ENCODE peak calls at places on chromosomes 16 and 17, in eight cellular contexts. One of them, this sample, is unnamed.

GRCh38 chr16:3950343-3951193 is 70.1 kb upstream of the CREBBP start:
- DNase-seq in thoracic aorta: peak; percentile 87
- DNase-seq in psoas muscle: peak; percentile 84
- DNase-seq in pancreas: no peak
- DNase-seq in PC-3: peak; percentile 78
- DNase-seq in colonic mucosa: peak; percentile 44
- DNase-seq in tibial nerve: peak; percentile 87
- DNase-seq in kidney: peak; percentile 95
- DNase-seq in this sample: peak; percentile 86

GRCh38 chr17:70366421-70366820 is 197.1 kb downstream of the KCNJ2 start:
- DNase-seq in thoracic aorta: no peak
- DNase-seq in psoas muscle: no peak
- DNase-seq in pancreas: no peak
- DNase-seq in PC-3: no peak
- DNase-seq in colonic mucosa: no peak
- DNase-seq in tibial nerve: no peak
- DNase-seq in kidney: no peak
- DNase-seq in this sample: no peak

GRCh38 chr16:66923247-66923851 is 2.0 kb downstream of the RRAD start:
- DNase-seq in thoracic aorta: no peak
- DNase-seq in psoas muscle: peak; percentile 85
- DNase-seq in pancreas: no peak
- DNase-seq in PC-3: no peak
- DNase-seq in colonic mucosa: no peak
- DNase-seq in tibial nerve: no peak
- DNase-seq in kidney: no peak
- DNase-seq in this sample: peak; percentile 71

GRCh38 chr16:66653581-66654350 is 42.8 kb downstream of the CMTM4 start:
- DNase-seq in thoracic aorta: no peak
- DNase-seq in psoas muscle: no peak
- DNase-seq in pancreas: no peak
- DNase-seq in PC-3: no peak
- DNase-seq in colonic mucosa: no peak
- DNase-seq in tibial nerve: no peak
- DNase-seq in kidney: no peak
- DNase-seq in this sample: no peak

GRCh38 chr16:82924075-82924854 is 297.5 kb downstream of the CDH13 start:
- DNase-seq in thoracic aorta: no peak
- DNase-seq in psoas muscle: no peak
- DNase-seq in pancreas: no peak
- DNase-seq in PC-3: no peak
- DNase-seq in colonic mucosa: no peak
- DNase-seq in tibial nerve: no peak
- DNase-seq in kidney: no peak
- DNase-seq in this sample: no peak

GRCh38 chr17:66711936-66712335 is 123.0 kb upstream of the CACNG5 start:
- DNase-seq in thoracic aorta: no peak
- DNase-seq in psoas muscle: no peak
- DNase-seq in pancreas: peak; percentile 79
- DNase-seq in PC-3: peak; percentile 86
- DNase-seq in colonic mucosa: peak; percentile 90
- DNase-seq in tibial nerve: peak; percentile 71
- DNase-seq in kidney: no peak
- DNase-seq in this sample: no peak

GRCh38 chr17:50268040-50268439 is 6.2 kb upstream of the TMEM92 start:
- DNase-seq in thoracic aorta: no peak
- DNase-seq in psoas muscle: no peak
- DNase-seq in pancreas: no peak
- DNase-seq in PC-3: no peak
- DNase-seq in colonic mucosa: no peak
- DNase-seq in tibial nerve: no peak
- DNase-seq in kidney: no peak
- DNase-seq in this sample: no peak

GRCh38 chr16:15650019-15650697 is at the start of gene NDE1:
- DNase-seq in thoracic aorta: peak; percentile 53
- DNase-seq in psoas muscle: peak; percentile 95
- DNase-seq in pancreas: peak; percentile 90
- DNase-seq in PC-3: peak; percentile 85
- DNase-seq in colonic mucosa: peak; percentile 94
- DNase-seq in tibial nerve: peak; percentile 87
- DNase-seq in kidney: peak; percentile 96
- DNase-seq in this sample: peak; percentile 94

GRCh38 chr16:10485698-10486382 is 94.6 kb downstream of the EMP2 start:
- DNase-seq in thoracic aorta: no peak
- DNase-seq in psoas muscle: no peak
- DNase-seq in pancreas: no peak
- DNase-seq in PC-3: peak; percentile 11
- DNase-seq in colonic mucosa: no peak
- DNase-seq in tibial nerve: no peak
- DNase-seq in kidney: no peak
- DNase-seq in this sample: no peak

GRCh38 chr17:49086649-49087048 is 45.9 kb upstream of the B4GALNT2 start:
- DNase-seq in thoracic aorta: no peak
- DNase-seq in psoas muscle: no peak
- DNase-seq in pancreas: no peak
- DNase-seq in PC-3: no peak
- DNase-seq in colonic mucosa: no peak
- DNase-seq in tibial nerve: no peak
- DNase-seq in kidney: no peak
- DNase-seq in this sample: no peak

GRCh38 chr17:44002141-44002848 is 2.1 kb upstream of the NAGS start:
- DNase-seq in thoracic aorta: no peak
- DNase-seq in psoas muscle: peak; percentile 28
- DNase-seq in pancreas: no peak
- DNase-seq in PC-3: peak; percentile 89
- DNase-seq in colonic mucosa: no peak
- DNase-seq in tibial nerve: no peak
- DNase-seq in kidney: no peak
- DNase-seq in this sample: no peak

GRCh38 chr17:17784599-17785264 is 52.1 kb downstream of the SREBF1 start:
- DNase-seq in thoracic aorta: no peak
- DNase-seq in psoas muscle: no peak
- DNase-seq in pancreas: no peak
- DNase-seq in PC-3: peak; percentile 36
- DNase-seq in colonic mucosa: no peak
- DNase-seq in tibial nerve: no peak
- DNase-seq in kidney: no peak
- DNase-seq in this sample: no peak

GRCh38 chr16:31136287-31136662 is 748 bp upstream of the PRSS8 start:
- DNase-seq in thoracic aorta: no peak
- DNase-seq in psoas muscle: no peak
- DNase-seq in pancreas: no peak
- DNase-seq in PC-3: no peak
- DNase-seq in colonic mucosa: no peak
- DNase-seq in tibial nerve: no peak
- DNase-seq in kidney: no peak
- DNase-seq in this sample: no peak

GRCh38 chr16:87178177-87178863 is 138.9 kb downstream of the C16orf95 start:
- DNase-seq in thoracic aorta: no peak
- DNase-seq in psoas muscle: peak; percentile 32
- DNase-seq in pancreas: no peak
- DNase-seq in PC-3: no peak
- DNase-seq in colonic mucosa: no peak
- DNase-seq in tibial nerve: no peak
- DNase-seq in kidney: no peak
- DNase-seq in this sample: no peak

GRCh38 chr16:72241930-72242329 is 70.0 kb upstream of the PMFBP1 start:
- DNase-seq in thoracic aorta: no peak
- DNase-seq in psoas muscle: no peak
- DNase-seq in pancreas: peak; percentile 24
- DNase-seq in PC-3: peak; percentile 62
- DNase-seq in colonic mucosa: peak; percentile 31
- DNase-seq in tibial nerve: no peak
- DNase-seq in kidney: no peak
- DNase-seq in this sample: no peak

GRCh38 chr17:2996208-2996855 is 67.1 kb downstream of the OR1D5 start:
- DNase-seq in thoracic aorta: no peak
- DNase-seq in psoas muscle: peak; percentile 73
- DNase-seq in pancreas: peak; percentile 65
- DNase-seq in PC-3: no peak
- DNase-seq in colonic mucosa: no peak
- DNase-seq in tibial nerve: peak; percentile 61
- DNase-seq in kidney: no peak
- DNase-seq in this sample: no peak

GRCh38 chr17:78501241-78502036 is 75.8 kb downstream of the DNAH17 start:
- DNase-seq in thoracic aorta: no peak
- DNase-seq in psoas muscle: no peak
- DNase-seq in pancreas: no peak
- DNase-seq in PC-3: no peak
- DNase-seq in colonic mucosa: no peak
- DNase-seq in tibial nerve: no peak
- DNase-seq in kidney: peak; percentile 63
- DNase-seq in this sample: no peak

GRCh38 chr16:74717367-74717766 is 16.7 kb upstream of the MLKL start:
- DNase-seq in thoracic aorta: no peak
- DNase-seq in psoas muscle: no peak
- DNase-seq in pancreas: no peak
- DNase-seq in PC-3: no peak
- DNase-seq in colonic mucosa: no peak
- DNase-seq in tibial nerve: no peak
- DNase-seq in kidney: no peak
- DNase-seq in this sample: no peak

GRCh38 chr16:51636913-51637743 is 486.1 kb upstream of the SALL1 start:
- DNase-seq in thoracic aorta: no peak
- DNase-seq in psoas muscle: no peak
- DNase-seq in pancreas: no peak
- DNase-seq in PC-3: peak; percentile 6
- DNase-seq in colonic mucosa: no peak
- DNase-seq in tibial nerve: no peak
- DNase-seq in kidney: no peak
- DNase-seq in this sample: no peak

GRCh38 chr17:57619061-57619937 is 125.8 kb downstream of the CCDC182 start:
- DNase-seq in thoracic aorta: no peak
- DNase-seq in psoas muscle: peak; percentile 23
- DNase-seq in pancreas: no peak
- DNase-seq in PC-3: peak; percentile 29
- DNase-seq in colonic mucosa: no peak
- DNase-seq in tibial nerve: no peak
- DNase-seq in kidney: no peak
- DNase-seq in this sample: no peak

GRCh38 chr16:74291577-74292208 is 4.9 kb upstream of the PSMD7 start:
- DNase-seq in thoracic aorta: no peak
- DNase-seq in psoas muscle: no peak
- DNase-seq in pancreas: peak; percentile 27
- DNase-seq in PC-3: no peak
- DNase-seq in colonic mucosa: no peak
- DNase-seq in tibial nerve: no peak
- DNase-seq in kidney: no peak
- DNase-seq in this sample: no peak

GRCh38 chr17:42405963-42406495 is 17.0 kb downstream of the CAVIN1 start:
- DNase-seq in thoracic aorta: no peak
- DNase-seq in psoas muscle: peak; percentile 92
- DNase-seq in pancreas: peak; percentile 85
- DNase-seq in PC-3: no peak
- DNase-seq in colonic mucosa: peak; percentile 88
- DNase-seq in tibial nerve: peak; percentile 87
- DNase-seq in kidney: peak; percentile 91
- DNase-seq in this sample: peak; percentile 88
- H3K4me1 ChIP-seq in thoracic aorta: peaks cover 45% of the 10 kb centered on the region
- H3K4me1 ChIP-seq in psoas muscle: peaks cover 56% of the 10 kb centered on the region
- H3K4me1 ChIP-seq in pancreas: peaks cover 5% of the 10 kb centered on the region
- H3K4me1 ChIP-seq in PC-3: no peaks in the 10 kb centered on the region
- H3K4me1 ChIP-seq in colonic mucosa: no peaks in the 10 kb centered on the region
- H3K4me1 ChIP-seq in tibial nerve: peaks cover 51% of the 10 kb centered on the region
- H3K4me1 ChIP-seq in kidney: peaks cover 15% of the 10 kb centered on the region
- H3K4me1 ChIP-seq in this sample: peaks cover 94% of the 10 kb centered on the region

DNA sequence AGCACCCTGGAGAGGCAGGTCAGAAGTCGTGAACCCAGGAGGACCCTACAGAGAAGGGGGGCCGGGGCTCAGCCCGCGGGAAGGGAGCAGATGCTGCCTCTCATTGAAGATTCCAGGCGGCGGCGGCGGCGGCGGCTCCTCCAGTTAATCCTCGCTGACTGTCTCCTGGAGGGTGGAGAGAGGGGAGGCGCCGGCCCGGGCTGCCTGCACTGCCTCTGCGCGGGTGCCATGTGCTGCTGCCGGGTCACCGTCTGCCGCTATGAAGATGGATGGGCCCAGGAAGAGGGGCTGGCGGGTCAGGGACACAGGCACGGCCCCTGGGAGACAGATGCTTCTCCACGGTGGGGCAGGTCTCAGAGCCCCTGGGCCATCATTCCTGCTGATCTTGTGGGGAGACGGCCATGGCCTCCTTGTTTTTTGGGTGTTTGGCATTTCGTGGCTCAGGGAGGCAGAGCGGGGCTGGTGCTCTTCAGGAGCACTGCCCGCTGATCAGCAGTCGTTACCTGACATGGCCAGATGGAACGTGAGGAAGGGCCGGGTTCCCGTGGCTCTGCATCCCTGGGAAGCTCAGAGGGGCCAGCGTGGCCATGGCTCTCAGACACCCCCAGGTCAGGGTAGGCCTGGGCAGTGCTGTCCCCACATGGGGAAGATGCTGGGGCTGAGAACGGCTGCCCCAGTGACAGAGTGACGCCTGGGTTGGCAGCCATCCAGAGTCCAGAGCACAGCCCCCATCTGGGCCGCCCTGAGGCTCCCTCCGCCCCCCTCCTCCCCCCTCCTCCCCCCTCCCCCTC is 36.1 kb downstream of the GINS2 start:
- DNase-seq in thoracic aorta: no peak
- DNase-seq in psoas muscle: peak; percentile 88
- DNase-seq in pancreas: peak; percentile 69
- DNase-seq in PC-3: peak; percentile 10
- DNase-seq in colonic mucosa: peak; percentile 58
- DNase-seq in tibial nerve: no peak
- DNase-seq in kidney: peak; percentile 92
- DNase-seq in this sample: peak; percentile 47
- H3K4me1 ChIP-seq in thoracic aorta: peaks cover 8% of the 10 kb centered on the region
- H3K4me1 ChIP-seq in psoas muscle: peaks cover 21% of the 10 kb centered on the region
- H3K4me1 ChIP-seq in pancreas: no peaks in the 10 kb centered on the region
- H3K4me1 ChIP-seq in PC-3: peaks cover 5% of the 10 kb centered on the region
- H3K4me1 ChIP-seq in colonic mucosa: peaks cover 6% of the 10 kb centered on the region
- H3K4me1 ChIP-seq in tibial nerve: peaks cover 25% of the 10 kb centered on the region
- H3K4me1 ChIP-seq in kidney: peaks cover 24% of the 10 kb centered on the region
- H3K4me1 ChIP-seq in this sample: peaks cover 32% of the 10 kb centered on the region

GRCh38 chr16:79839450-79839849 is 238.9 kb upstream of the MAF start:
- DNase-seq in thoracic aorta: no peak
- DNase-seq in psoas muscle: no peak
- DNase-seq in pancreas: no peak
- DNase-seq in PC-3: no peak
- DNase-seq in colonic mucosa: no peak
- DNase-seq in tibial nerve: no peak
- DNase-seq in kidney: no peak
- DNase-seq in this sample: no peak
- H3K4me1 ChIP-seq in thoracic aorta: no peaks in the 10 kb centered on the region
- H3K4me1 ChIP-seq in psoas muscle: no peaks in the 10 kb centered on the region
- H3K4me1 ChIP-seq in pancreas: no peaks in the 10 kb centered on the region
- H3K4me1 ChIP-seq in PC-3: no peaks in the 10 kb centered on the region
- H3K4me1 ChIP-seq in colonic mucosa: no peaks in the 10 kb centered on the region
- H3K4me1 ChIP-seq in tibial nerve: no peaks in the 10 kb centered on the region
- H3K4me1 ChIP-seq in kidney: no peaks in the 10 kb centered on the region
- H3K4me1 ChIP-seq in this sample: peaks cover 14% of the 10 kb centered on the region

DNA sequence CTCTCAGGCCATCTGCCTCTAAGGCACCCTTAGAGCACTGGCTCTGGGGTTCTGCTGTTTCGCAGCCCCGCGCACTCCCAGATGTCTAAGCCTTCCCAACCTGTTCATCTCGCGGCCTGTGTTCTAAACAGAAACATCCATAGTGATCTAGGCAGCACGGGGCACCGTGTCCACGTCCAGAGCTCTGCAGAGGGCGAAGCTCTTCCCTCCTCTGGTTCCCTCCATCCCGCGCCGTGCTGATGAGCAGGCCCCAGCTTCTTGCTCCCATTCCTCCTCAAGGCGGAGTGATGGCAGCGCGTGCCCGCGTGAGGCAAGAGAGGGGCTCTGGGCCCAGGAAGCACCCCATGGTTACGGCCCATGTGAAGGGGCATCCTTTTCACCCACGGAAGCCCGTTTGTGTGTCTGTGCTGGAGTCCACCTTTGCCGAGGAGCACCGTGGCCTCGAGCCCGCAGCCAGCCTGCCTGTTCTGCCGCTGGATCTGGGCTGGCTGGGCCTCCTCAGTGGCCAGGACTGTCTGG is 3.6 kb downstream of the SPIRE2 start:
- DNase-seq in thoracic aorta: no peak
- DNase-seq in psoas muscle: no peak
- DNase-seq in pancreas: no peak
- DNase-seq in PC-3: no peak
- DNase-seq in colonic mucosa: no peak
- DNase-seq in tibial nerve: no peak
- DNase-seq in kidney: no peak
- DNase-seq in this sample: no peak
- H3K4me1 ChIP-seq in thoracic aorta: peaks cover 4% of the 10 kb centered on the region
- H3K4me1 ChIP-seq in psoas muscle: no peaks in the 10 kb centered on the region
- H3K4me1 ChIP-seq in pancreas: no peaks in the 10 kb centered on the region
- H3K4me1 ChIP-seq in PC-3: peaks cover 19% of the 10 kb centered on the region
- H3K4me1 ChIP-seq in colonic mucosa: peaks cover under 1% of the 10 kb centered on the region
- H3K4me1 ChIP-seq in tibial nerve: peaks cover 9% of the 10 kb centered on the region
- H3K4me1 ChIP-seq in kidney: peaks cover 3% of the 10 kb centered on the region
- H3K4me1 ChIP-seq in this sample: peaks cover 20% of the 10 kb centered on the region